ENCODE peak calls at places on chromosomes 13 and 19, in ten cellular contexts. R is GM20000; L is cardiac muscle cell; X is HFFc6; S is kidney; W is vagina; D is tibial artery; U is GM06990; H is CD8-positive, alpha-beta T cell; C is mammary epithelial cell. Z is an unnamed sample.
A peak's percentile ranks its signal among the peaks of the same experiment; 100 is the strongest.

GRCh38 chr13:28574617-28575142 is 79.8 kb upstream of the FLT1 start:
- DNase-seq in R (no peak), L (no peak), X (peak; percentile 97), S (no peak), W (no peak), D (no peak), U (peak; percentile 15), H (no peak), C (peak; percentile 94), Z (no peak)

GRCh38 chr13:40776681-40777165 is 5.7 kb upstream of the MRPS31 start:
- DNase-seq in R (peak; percentile 34), L (no peak), X (peak; percentile 61), S (no peak), W (peak; percentile 78), D (no peak), U (peak; percentile 51), H (peak; percentile 74), C (peak; percentile 26), Z (no peak)

GRCh38 chr13:46831588-46832194 is 34.7 kb upstream of the ESD start:
- DNase-seq in R (peak; percentile 36), L (peak; percentile 66), X (peak; percentile 36), S (no peak), W (no peak), D (no peak), U (peak; percentile 9), H (peak; percentile 25), C (peak; percentile 37), Z (peak; percentile 27)

GRCh38 chr13:107450931-107451330 is 764.4 kb downstream of the LIG4 start:
- DNase-seq in R (no peak), L (no peak), X (no peak), S (peak; percentile 60), W (no peak), D (peak; percentile 45), U (no peak), H (no peak), C (no peak), Z (no peak)

GRCh38 chr13:36214163-36214921 is at the start of gene SOHLH2:
- DNase-seq in R (no peak), L (no peak), X (no peak), S (no peak), W (no peak), D (no peak), U (peak; percentile 3), H (no peak), C (no peak), Z (no peak)

GRCh38 chr13:96851856-96852255 is 142.4 kb downstream of the OXGR1 start:
- DNase-seq in R (no peak), L (no peak), X (no peak), S (no peak), W (no peak), D (no peak), U (no peak), H (no peak), C (no peak), Z (no peak)

GRCh38 chr19:8811315-8812172 is 20.6 kb downstream of the ZNF558 start:
- DNase-seq in R (no peak), L (no peak), X (peak; percentile 5), S (no peak), W (peak; percentile 1), D (no peak), U (no peak), H (no peak), C (peak; percentile 3), Z (no peak)

GRCh38 chr13:39577833-39578232 is 25.2 kb downstream of the LHFPL6 start:
- DNase-seq in R (no peak), L (peak; percentile 71), X (no peak), S (no peak), W (no peak), D (no peak), U (no peak), H (no peak), C (no peak), Z (no peak)

GRCh38 chr13:71218960-71219359 is 648.0 kb downstream of the DACH1 start:
- DNase-seq in R (no peak), L (peak; percentile 3), X (no peak), S (no peak), W (no peak), D (no peak), U (no peak), H (no peak), C (no peak), Z (no peak)

GRCh38 chr13:30898721-30899188 is 7.3 kb upstream of the MEDAG start:
- DNase-seq in R (no peak), L (no peak), X (peak; percentile 77), S (no peak), W (no peak), D (peak; percentile 73), U (no peak), H (no peak), C (peak; percentile 22), Z (no peak)
- TF ChIP-seq CTCF in R (no peak), L (no peak), X (no peak), S (no peak), W (no peak), D (no peak), U (no peak), H (no peak), C (no peak), Z (no peak)

DNA sequence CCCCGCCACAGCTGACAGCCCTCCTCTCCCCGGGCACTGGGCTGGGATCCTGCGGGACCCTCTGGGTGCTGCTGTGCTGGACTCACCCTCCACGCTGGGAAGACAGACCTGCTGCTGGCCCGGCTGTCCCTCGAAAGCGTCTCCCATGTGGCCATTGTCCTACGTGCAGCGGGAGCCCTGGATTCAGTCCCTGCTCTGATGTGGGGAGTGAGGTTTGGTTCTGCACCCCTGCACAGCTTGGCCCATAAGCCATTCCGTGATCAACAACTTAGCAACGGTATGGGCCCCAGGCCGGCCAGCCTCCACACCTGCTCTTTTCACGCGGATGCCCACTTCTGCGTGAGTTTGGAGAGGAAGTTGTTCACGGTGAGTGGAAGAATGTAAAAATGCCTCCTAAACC is 195.2 kb downstream of the TEX29 start:
- DNase-seq in R (no peak), L (no peak), X (no peak), S (peak; percentile 45), W (no peak), D (no peak), U (no peak), H (no peak), C (no peak), Z (no peak)
- TF ChIP-seq CTCF in R (no peak), L (no peak), X (no peak), S (no peak), W (no peak), D (no peak), U (no peak), H (no peak), C (no peak), Z (no peak)

GRCh38 chr19:48122421-48122820 is 11.8 kb upstream of the PLA2G4C start:
- DNase-seq in R (no peak), L (no peak), X (no peak), S (no peak), W (no peak), D (no peak), U (no peak), H (no peak), C (peak; percentile 40), Z (no peak)

GRCh38 chr19:48121066-48121465 is 10.4 kb upstream of the PLA2G4C start:
- DNase-seq in R (no peak), L (no peak), X (no peak), S (no peak), W (no peak), D (no peak), U (no peak), H (no peak), C (no peak), Z (no peak)

GRCh38 chr19:48121909-48122371 is 11.3 kb upstream of the PLA2G4C start:
- DNase-seq in R (peak; percentile 79), L (peak; percentile 15), X (peak; percentile 40), S (no peak), W (no peak), D (no peak), U (peak; percentile 61), H (no peak), C (peak; percentile 78), Z (no peak)

GRCh38 chr19:48127561-48127960 is 16.9 kb upstream of the PLA2G4C start:
- DNase-seq in R (no peak), L (no peak), X (no peak), S (no peak), W (no peak), D (no peak), U (no peak), H (no peak), C (no peak), Z (no peak)

DNA sequence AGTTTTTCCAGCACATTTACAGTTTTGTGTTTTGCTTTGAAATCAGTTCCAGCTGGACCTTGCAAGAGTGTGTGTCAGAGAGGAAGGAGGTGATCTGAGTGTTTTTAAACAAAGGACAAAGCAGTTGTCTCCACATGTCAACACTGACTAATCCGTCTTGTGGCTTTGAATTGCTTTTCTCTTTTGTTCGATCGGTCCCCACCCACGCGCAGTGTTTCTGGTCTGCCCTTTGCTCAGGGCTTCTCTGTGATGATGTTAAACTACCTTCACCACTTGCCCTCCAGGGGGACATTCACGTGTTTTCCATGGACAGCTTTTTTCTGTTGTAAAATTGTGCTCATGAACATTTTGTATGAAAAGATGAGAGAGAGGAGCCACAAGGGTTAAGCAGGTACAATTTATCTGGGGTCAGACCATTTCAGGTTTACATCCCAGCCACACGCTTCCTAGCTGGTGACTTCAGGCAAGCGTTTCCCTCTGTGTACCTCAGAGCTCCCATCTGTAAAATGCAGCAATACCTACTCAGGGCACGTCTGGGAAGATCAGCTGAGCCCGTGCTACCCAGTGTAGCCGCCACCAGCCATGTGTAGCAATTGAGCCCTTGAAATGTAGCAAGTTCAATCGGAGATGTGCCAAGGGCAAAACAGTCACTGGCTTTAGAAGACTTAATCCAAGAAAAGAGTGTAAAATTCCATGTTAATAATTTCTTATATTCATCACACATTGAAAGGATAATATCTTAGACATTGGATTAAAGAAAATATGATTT is 13.5 kb upstream of the PLA2G4C start:
- DNase-seq in R (peak; percentile 54), L (no peak), X (peak; percentile 35), S (no peak), W (no peak), D (no peak), U (no peak), H (no peak), C (peak; percentile 96), Z (no peak)
- TF ChIP-seq CTCF in R (no peak), L (peak; percentile 9), X (peak; percentile 56), S (no peak), W (no peak), D (no peak), U (no peak), H (no peak), C (peak; percentile 45), Z (peak; percentile 44)

DNA sequence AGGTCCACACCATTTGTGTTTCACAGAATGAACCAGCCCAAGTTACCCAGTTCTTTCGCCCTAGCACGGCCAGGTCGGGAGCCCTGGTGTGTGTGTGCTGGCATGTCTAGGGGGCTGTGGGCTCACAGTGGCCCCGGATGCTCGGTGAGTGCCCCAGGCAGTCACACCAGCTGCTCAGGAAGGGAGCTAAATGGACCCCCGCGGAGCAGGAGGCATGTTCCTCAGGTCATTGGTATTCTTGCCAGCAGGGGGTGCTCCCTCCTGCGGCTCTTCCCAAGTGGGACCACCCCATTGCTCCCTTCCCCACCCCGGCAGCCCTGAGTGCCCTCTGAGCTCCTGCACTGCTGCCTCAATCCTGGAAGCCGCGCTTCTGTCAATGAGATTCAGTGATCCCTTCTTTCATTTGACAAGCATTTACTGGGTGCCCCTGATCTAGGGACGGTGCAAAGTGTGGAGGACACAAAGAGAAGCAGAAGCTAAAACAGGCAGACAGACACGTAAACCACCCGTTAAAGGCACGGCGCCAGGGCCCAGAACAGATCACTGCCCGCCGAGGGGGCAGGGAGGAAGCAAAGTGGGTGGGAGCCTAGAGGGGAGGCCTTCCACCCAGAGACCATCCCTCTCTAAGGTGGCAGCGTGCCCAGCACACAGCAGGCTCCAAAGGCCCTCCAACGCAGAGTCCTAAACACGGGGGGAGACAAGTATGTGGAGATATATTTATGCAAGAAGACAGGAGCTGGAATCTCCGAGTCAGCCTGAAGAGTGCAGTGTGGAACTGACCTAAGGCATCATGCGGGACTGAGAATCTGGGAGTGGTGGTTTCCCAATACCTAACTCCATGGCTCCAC is 5.2 kb upstream of the ADPRHL1 start:
- DNase-seq in R (no peak), L (peak; percentile 56), X (no peak), S (no peak), W (no peak), D (no peak), U (no peak), H (no peak), C (no peak), Z (no peak)
- TF ChIP-seq CTCF in R (peak; percentile 20), L (peak; percentile 40), X (peak; percentile 73), S (peak; percentile 14), W (no peak), D (no peak), U (peak; percentile 42), H (no peak), C (peak; percentile 13), Z (peak; percentile 48)

Z was measured in progenitor cell of endocrine pancreas.